ENCODE peak calls at places on chromosomes 3 and 15, in eight cellular contexts. One of them, this sample, is unnamed.
A peak's percentile ranks its signal among the peaks of the same experiment; 100 is the strongest.

GRCh38 chr15:75112848-75113492 is 88.7 kb upstream of the C15orf39 start:
- DNase-seq in GM04504: no peak
- DNase-seq in GM03348: no peak
- DNase-seq in right atrium auricular region: no peak
- DNase-seq in RPMI8226: no peak
- DNase-seq in ovary: no peak
- DNase-seq in left ventricle myocardium inferior: no peak
- DNase-seq in iPS-NIHi11: no peak
- DNase-seq in this sample: no peak

GRCh38 chr3:153640689-153641308 is 478.8 kb downstream of the RAP2B start:
- DNase-seq in GM04504: no peak
- DNase-seq in GM03348: no peak
- DNase-seq in right atrium auricular region: no peak
- DNase-seq in RPMI8226: peak; percentile 22
- DNase-seq in ovary: no peak
- DNase-seq in left ventricle myocardium inferior: no peak
- DNase-seq in iPS-NIHi11: no peak
- DNase-seq in this sample: peak; percentile 81

GRCh38 chr15:38683382-38684242 is 119.0 kb upstream of the RASGRP1 start:
- DNase-seq in GM04504: peak; percentile 22
- DNase-seq in GM03348: peak; percentile 66
- DNase-seq in right atrium auricular region: no peak
- DNase-seq in RPMI8226: peak; percentile 45
- DNase-seq in ovary: no peak
- DNase-seq in left ventricle myocardium inferior: no peak
- DNase-seq in iPS-NIHi11: peak; percentile 55
- DNase-seq in this sample: no peak

GRCh38 chr3:125123906-125124305 is 68.1 kb upstream of the HEG1 start:
- DNase-seq in GM04504: no peak
- DNase-seq in GM03348: peak; percentile 52
- DNase-seq in right atrium auricular region: no peak
- DNase-seq in RPMI8226: no peak
- DNase-seq in ovary: no peak
- DNase-seq in left ventricle myocardium inferior: no peak
- DNase-seq in iPS-NIHi11: no peak
- DNase-seq in this sample: no peak

GRCh38 chr3:188663839-188664238 is 507.9 kb upstream of the TPRG1 start:
- DNase-seq in GM04504: no peak
- DNase-seq in GM03348: no peak
- DNase-seq in right atrium auricular region: no peak
- DNase-seq in RPMI8226: no peak
- DNase-seq in ovary: no peak
- DNase-seq in left ventricle myocardium inferior: no peak
- DNase-seq in iPS-NIHi11: no peak
- DNase-seq in this sample: no peak

GRCh38 chr15:99717129-99718024 is 15.9 kb downstream of the LYSMD4 start:
- DNase-seq in GM04504: no peak
- DNase-seq in GM03348: no peak
- DNase-seq in right atrium auricular region: no peak
- DNase-seq in RPMI8226: no peak
- DNase-seq in ovary: peak; percentile 44
- DNase-seq in left ventricle myocardium inferior: peak; percentile 48
- DNase-seq in iPS-NIHi11: no peak
- DNase-seq in this sample: no peak

GRCh38 chr3:41836360-41837134 is 125.4 kb downstream of the ULK4 start:
- DNase-seq in GM04504: no peak
- DNase-seq in GM03348: no peak
- DNase-seq in right atrium auricular region: no peak
- DNase-seq in RPMI8226: no peak
- DNase-seq in ovary: no peak
- DNase-seq in left ventricle myocardium inferior: no peak
- DNase-seq in iPS-NIHi11: no peak
- DNase-seq in this sample: no peak

GRCh38 chr15:91508633-91509032 is 344.9 kb upstream of the SLCO3A1 start:
- DNase-seq in GM04504: no peak
- DNase-seq in GM03348: no peak
- DNase-seq in right atrium auricular region: no peak
- DNase-seq in RPMI8226: no peak
- DNase-seq in ovary: no peak
- DNase-seq in left ventricle myocardium inferior: no peak
- DNase-seq in iPS-NIHi11: no peak
- DNase-seq in this sample: no peak

GRCh38 chr15:88920186-88920891 is 7.2 kb upstream of the MFGE8 start:
- DNase-seq in GM04504: peak; percentile 58
- DNase-seq in GM03348: no peak
- DNase-seq in right atrium auricular region: peak; percentile 56
- DNase-seq in RPMI8226: no peak
- DNase-seq in ovary: no peak
- DNase-seq in left ventricle myocardium inferior: no peak
- DNase-seq in iPS-NIHi11: no peak
- DNase-seq in this sample: no peak

GRCh38 chr15:73047882-73048281 is 4.4 kb upstream of the NEO1 start:
- DNase-seq in GM04504: no peak
- DNase-seq in GM03348: no peak
- DNase-seq in right atrium auricular region: no peak
- DNase-seq in RPMI8226: no peak
- DNase-seq in ovary: no peak
- DNase-seq in left ventricle myocardium inferior: no peak
- DNase-seq in iPS-NIHi11: no peak
- DNase-seq in this sample: no peak

GRCh38 chr3:8458711-8459110 is 42.9 kb upstream of the LMCD1 start:
- DNase-seq in GM04504: peak; percentile 91
- DNase-seq in GM03348: peak; percentile 78
- DNase-seq in right atrium auricular region: peak; percentile 86
- DNase-seq in RPMI8226: no peak
- DNase-seq in ovary: no peak
- DNase-seq in left ventricle myocardium inferior: no peak
- DNase-seq in iPS-NIHi11: no peak
- DNase-seq in this sample: no peak

GRCh38 chr15:88209111-88209510 is 47.4 kb downstream of the NTRK3 start:
- DNase-seq in GM04504: no peak
- DNase-seq in GM03348: no peak
- DNase-seq in right atrium auricular region: no peak
- DNase-seq in RPMI8226: no peak
- DNase-seq in ovary: no peak
- DNase-seq in left ventricle myocardium inferior: no peak
- DNase-seq in iPS-NIHi11: no peak
- DNase-seq in this sample: no peak

GRCh38 chr3:111073186-111073585 is 1.6 kb downstream of the NECTIN3 start:
- DNase-seq in GM04504: no peak
- DNase-seq in GM03348: peak; percentile 22
- DNase-seq in right atrium auricular region: no peak
- DNase-seq in RPMI8226: no peak
- DNase-seq in ovary: no peak
- DNase-seq in left ventricle myocardium inferior: no peak
- DNase-seq in iPS-NIHi11: no peak
- DNase-seq in this sample: no peak

GRCh38 chr3:149277338-149277813 is 55.7 kb upstream of the CP start:
- DNase-seq in GM04504: peak; percentile 31
- DNase-seq in GM03348: peak; percentile 60
- DNase-seq in right atrium auricular region: no peak
- DNase-seq in RPMI8226: no peak
- DNase-seq in ovary: no peak
- DNase-seq in left ventricle myocardium inferior: no peak
- DNase-seq in iPS-NIHi11: no peak
- DNase-seq in this sample: no peak

GRCh38 chr15:60797444-60798040 is 318.6 kb upstream of the ICE2 start:
- DNase-seq in GM04504: peak; percentile 45
- DNase-seq in GM03348: peak; percentile 66
- DNase-seq in right atrium auricular region: no peak
- DNase-seq in RPMI8226: no peak
- DNase-seq in ovary: no peak
- DNase-seq in left ventricle myocardium inferior: no peak
- DNase-seq in iPS-NIHi11: no peak
- DNase-seq in this sample: no peak

GRCh38 chr3:43632269-43632733 is 10.5 kb upstream of the ANO10 start:
- DNase-seq in GM04504: peak; percentile 73
- DNase-seq in GM03348: peak; percentile 50
- DNase-seq in right atrium auricular region: no peak
- DNase-seq in RPMI8226: no peak
- DNase-seq in ovary: no peak
- DNase-seq in left ventricle myocardium inferior: no peak
- DNase-seq in iPS-NIHi11: no peak
- DNase-seq in this sample: no peak

GRCh38 chr15:31297880-31298456 is 28.7 kb upstream of the KLF13 start:
- DNase-seq in GM04504: no peak
- DNase-seq in GM03348: no peak
- DNase-seq in right atrium auricular region: peak; percentile 40
- DNase-seq in RPMI8226: no peak
- DNase-seq in ovary: no peak
- DNase-seq in left ventricle myocardium inferior: no peak
- DNase-seq in iPS-NIHi11: no peak
- DNase-seq in this sample: peak; percentile 80

GRCh38 chr3:51588724-51589123 is 50.2 kb downstream of the RAD54L2 start:
- DNase-seq in GM04504: no peak
- DNase-seq in GM03348: no peak
- DNase-seq in right atrium auricular region: no peak
- DNase-seq in RPMI8226: no peak
- DNase-seq in ovary: no peak
- DNase-seq in left ventricle myocardium inferior: no peak
- DNase-seq in iPS-NIHi11: no peak
- DNase-seq in this sample: no peak

GRCh38 chr15:31327674-31328424 is 1.2 kb downstream of the KLF13 start:
- DNase-seq in GM04504: no peak
- DNase-seq in GM03348: peak; percentile 82
- DNase-seq in right atrium auricular region: no peak
- DNase-seq in RPMI8226: peak; percentile 74
- DNase-seq in ovary: peak; percentile 77
- DNase-seq in left ventricle myocardium inferior: peak; percentile 75
- DNase-seq in iPS-NIHi11: peak; percentile 61
- DNase-seq in this sample: peak; percentile 89

GRCh38 chr15:41501191-41501917 is 7.7 kb downstream of the ITPKA start:
- DNase-seq in GM04504: no peak
- DNase-seq in GM03348: peak; percentile 58
- DNase-seq in right atrium auricular region: no peak
- DNase-seq in RPMI8226: no peak
- DNase-seq in ovary: no peak
- DNase-seq in left ventricle myocardium inferior: no peak
- DNase-seq in iPS-NIHi11: peak; percentile 52
- DNase-seq in this sample: no peak

GRCh38 chr15:71548317-71548908 is 261.9 kb upstream of the NR2E3 start:
- DNase-seq in GM04504: no peak
- DNase-seq in GM03348: no peak
- DNase-seq in right atrium auricular region: no peak
- DNase-seq in RPMI8226: no peak
- DNase-seq in ovary: no peak
- DNase-seq in left ventricle myocardium inferior: no peak
- DNase-seq in iPS-NIHi11: no peak
- DNase-seq in this sample: no peak

GRCh38 chr3:126971891-126972351 is 11.0 kb upstream of the PLXNA1 start:
- DNase-seq in GM04504: no peak
- DNase-seq in GM03348: peak; percentile 50
- DNase-seq in right atrium auricular region: peak; percentile 82
- DNase-seq in RPMI8226: no peak
- DNase-seq in ovary: no peak
- DNase-seq in left ventricle myocardium inferior: peak; percentile 67
- DNase-seq in iPS-NIHi11: peak; percentile 66
- DNase-seq in this sample: peak; percentile 71

GRCh38 chr3:173747427-173747826 is 349.9 kb downstream of the NLGN1 start:
- DNase-seq in GM04504: no peak
- DNase-seq in GM03348: no peak
- DNase-seq in right atrium auricular region: no peak
- DNase-seq in RPMI8226: no peak
- DNase-seq in ovary: no peak
- DNase-seq in left ventricle myocardium inferior: no peak
- DNase-seq in iPS-NIHi11: no peak
- DNase-seq in this sample: no peak

GRCh38 chr3:42077785-42078184 is 13.4 kb upstream of the TRAK1 start:
- DNase-seq in GM04504: no peak
- DNase-seq in GM03348: no peak
- DNase-seq in right atrium auricular region: no peak
- DNase-seq in RPMI8226: peak; percentile 91
- DNase-seq in ovary: no peak
- DNase-seq in left ventricle myocardium inferior: peak; percentile 42
- DNase-seq in iPS-NIHi11: no peak
- DNase-seq in this sample: no peak

GRCh38 chr15:28456476-28457395 is 76.0 kb downstream of the GOLGA8G start:
- DNase-seq in GM04504: no peak
- DNase-seq in GM03348: peak; percentile 5
- DNase-seq in right atrium auricular region: no peak
- DNase-seq in RPMI8226: no peak
- DNase-seq in ovary: no peak
- DNase-seq in left ventricle myocardium inferior: no peak
- DNase-seq in iPS-NIHi11: peak; percentile 17
- DNase-seq in this sample: peak; percentile 56

GRCh38 chr3:181176610-181177009 is 187.1 kb upstream of the DNAJC19 start:
- DNase-seq in GM04504: no peak
- DNase-seq in GM03348: peak; percentile 20
- DNase-seq in right atrium auricular region: peak; percentile 81
- DNase-seq in RPMI8226: peak; percentile 82
- DNase-seq in ovary: peak; percentile 50
- DNase-seq in left ventricle myocardium inferior: peak; percentile 36
- DNase-seq in iPS-NIHi11: peak; percentile 40
- DNase-seq in this sample: peak; percentile 44

GRCh38 chr3:139020868-139021234 is at the start of gene PRR23B:
- DNase-seq in GM04504: no peak
- DNase-seq in GM03348: no peak
- DNase-seq in right atrium auricular region: no peak
- DNase-seq in RPMI8226: no peak
- DNase-seq in ovary: no peak
- DNase-seq in left ventricle myocardium inferior: no peak
- DNase-seq in iPS-NIHi11: peak; percentile 54
- DNase-seq in this sample: no peak

This sample was measured in mucosa of descending colon.